ENCODE peak calls at places on chromosomes 12 and 14, in six cellular contexts. L, T, P, W, O and U are unnamed samples.

GRCh38 chr12:120238839-120239445 is 26.6 kb downstream of the PXN start:
- DNase-seq in W (no peak), T (no peak), O (no peak), L (no peak), P (no peak), U (no peak)

GRCh38 chr14:67987596-67987995 is 168.0 kb downstream of the RAD51B start:
- DNase-seq in P (no peak), O (no peak), L (no peak), W (peak; percentile 61), T (no peak), U (no peak)

GRCh38 chr14:54501423-54501822 is 8.3 kb upstream of the CGRRF1 start:
- DNase-seq in P (no peak), T (no peak), L (no peak), O (no peak), W (no peak), U (no peak)

GRCh38 chr12:120417917-120418316 is 20.0 kb upstream of the COX6A1 start:
- DNase-seq in L (no peak), W (no peak), T (no peak), O (no peak), P (no peak), U (no peak)

GRCh38 chr14:71403673-71404072 is 496.4 kb downstream of the PCNX1 start:
- DNase-seq in W (peak; percentile 23), O (peak; percentile 10), L (peak; percentile 20), T (no peak), P (no peak), U (peak; percentile 56)

GRCh38 chr12:28446031-28446430 is 255.8 kb downstream of the CCDC91 start:
- DNase-seq in T (no peak), P (no peak), L (no peak), O (no peak), W (no peak), U (no peak)

GRCh38 chr12:120903382-120903817 is 758 bp downstream of the SPPL3 start:
- DNase-seq in P (peak; percentile 78), O (peak; percentile 61), L (peak; percentile 40), W (peak; percentile 75), T (peak; percentile 68), U (peak; percentile 71)

GRCh38 chr12:25518512-25518911 is 34.6 kb downstream of the LMNTD1 start:
- DNase-seq in L (no peak), T (no peak), O (no peak), W (peak; percentile 92), P (no peak), U (no peak)

GRCh38 chr12:109962388-109962787 is 33.8 kb downstream of the GIT2 start:
- DNase-seq in O (no peak), T (no peak), W (no peak), L (no peak), P (no peak), U (no peak)

GRCh38 chr12:64673490-64674169 is 63.3 kb downstream of the RASSF3 start:
- DNase-seq in O (no peak), T (no peak), W (no peak), L (no peak), P (no peak), U (peak; percentile 38)

GRCh38 chr14:35258420-35258819 is 33.8 kb upstream of the PSMA6 start:
- DNase-seq in T (no peak), O (no peak), W (no peak), L (no peak), P (no peak), U (no peak)

GRCh38 chr12:6089041-6089823 is 35.2 kb downstream of the VWF start:
- DNase-seq in W (peak; percentile 91), O (peak; percentile 39), T (peak; percentile 17), P (no peak), L (peak; percentile 22), U (no peak)

GRCh38 chr14:72555609-72556000 is 338.3 kb downstream of the DPF3 start:
- DNase-seq in P (no peak), T (no peak), O (no peak), W (no peak), L (no peak), U (no peak)

GRCh38 chr14:104393199-104393897 is 186.2 kb upstream of the C14orf180 start:
- DNase-seq in W (no peak), L (no peak), T (no peak), P (peak; percentile 40), O (no peak), U (no peak)

GRCh38 chr12:5548152-5548933 is 116.4 kb downstream of the NTF3 start:
- DNase-seq in T (no peak), P (no peak), L (no peak), O (no peak), W (no peak), U (no peak)

GRCh38 chr14:41285193-41285748 is 321.4 kb upstream of the LRFN5 start:
- DNase-seq in P (no peak), W (peak; percentile 7), L (peak; percentile 5), O (peak; percentile 34), T (peak; percentile 21), U (peak; percentile 12)

GRCh38 chr14:100892496-100893227 is 10.9 kb downstream of the RTL1 start:
- DNase-seq in T (no peak), W (no peak), L (no peak), O (no peak), P (peak; percentile 10), U (no peak)

GRCh38 chr12:104458645-104459555 is 2.2 kb downstream of the CHST11 start:
- DNase-seq in T (peak; percentile 39), L (no peak), O (peak; percentile 29), W (peak; percentile 25), P (peak; percentile 69), U (no peak)

GRCh38 chr12:42524716-42525115 is 64.8 kb downstream of the PRICKLE1 start:
- DNase-seq in L (no peak), O (no peak), T (no peak), W (no peak), P (no peak), U (no peak)

GRCh38 chr12:27061317-27061716 is 21.1 kb downstream of the C12orf71 start:
- DNase-seq in L (no peak), P (no peak), O (no peak), W (no peak), T (no peak), U (no peak)

GRCh38 chr14:81464253-81465001 is 64.3 kb upstream of the STON2 start:
- DNase-seq in P (no peak), T (peak; percentile 41), L (peak; percentile 63), W (peak; percentile 45), O (peak; percentile 53), U (peak; percentile 81)

GRCh38 chr14:101194356-101195308 is 291.1 kb upstream of the RTL1 start:
- DNase-seq in L (no peak), T (no peak), P (no peak), W (no peak), O (peak; percentile 19), U (no peak)

GRCh38 chr14:23664207-23664885 is 28.2 kb downstream of the DHRS2 start:
- DNase-seq in T (no peak), W (no peak), O (no peak), L (no peak), P (no peak), U (no peak)

GRCh38 chr12:34249271-34249670 is 227.0 kb downstream of the ALG10 start:
- DNase-seq in T (no peak), O (no peak), P (no peak), L (no peak), W (no peak), U (no peak)
- H3K9me3 ChIP-seq in T (no peaks in the 10 kb centered on the region), O (no peaks in the 10 kb centered on the region), P (no peaks in the 10 kb centered on the region), L (no peaks in the 10 kb centered on the region), W (peaks cover 14% of the 10 kb centered on the region), U (no peaks in the 10 kb centered on the region)

DNA sequence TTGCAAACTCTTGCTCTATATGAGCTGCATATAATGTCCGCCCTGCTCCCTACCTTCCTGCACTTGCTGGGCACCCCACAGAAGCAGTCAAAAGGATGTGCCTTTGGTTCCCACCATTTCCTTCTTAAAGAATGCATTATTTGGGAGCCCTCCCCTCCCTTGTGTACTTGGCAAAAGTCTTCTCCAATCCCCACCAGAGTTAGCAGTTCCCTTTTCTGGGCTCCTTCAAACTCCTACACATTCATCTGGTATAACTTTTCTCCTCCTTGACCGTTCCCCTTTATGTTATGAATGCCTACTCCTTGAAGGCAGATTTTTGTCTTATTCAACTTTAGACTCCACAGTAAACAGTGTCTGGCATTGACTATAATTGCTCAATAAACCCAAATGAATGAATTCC is 27.8 kb downstream of the AREL1 start:
- DNase-seq in W (no peak), T (no peak), O (no peak), L (no peak), P (no peak), U (peak; percentile 17)
- H3K9me3 ChIP-seq in W (no peaks in the 10 kb centered on the region), T (no peaks in the 10 kb centered on the region), O (no peaks in the 10 kb centered on the region), L (no peaks in the 10 kb centered on the region), P (no peaks in the 10 kb centered on the region), U (no peaks in the 10 kb centered on the region)

GRCh38 chr14:37591941-37592287 is 3.1 kb downstream of the FOXA1 start:
- DNase-seq in L (peak; percentile 77), T (no peak), W (no peak), O (no peak), P (no peak), U (no peak)
- H3K9me3 ChIP-seq in L (no peaks in the 10 kb centered on the region), T (no peaks in the 10 kb centered on the region), W (no peaks in the 10 kb centered on the region), O (no peaks in the 10 kb centered on the region), P (peaks cover 3% of the 10 kb centered on the region), U (peaks cover 4% of the 10 kb centered on the region)

GRCh38 chr12:38160318-38161122 is 156.1 kb upstream of the ALG10B start:
- DNase-seq in P (no peak), T (no peak), L (no peak), W (no peak), O (no peak), U (no peak)

GRCh38 chr12:38161123-38162000 is 155.2 kb upstream of the ALG10B start:
- DNase-seq in L (no peak), T (no peak), P (no peak), W (no peak), O (no peak), U (no peak)

GRCh38 chr12:38162708-38163441 is 153.7 kb upstream of the ALG10B start:
- DNase-seq in W (no peak), O (no peak), L (no peak), T (no peak), P (no peak), U (no peak)

GRCh38 chr12:38163442-38163801 is 153.2 kb upstream of the ALG10B start:
- DNase-seq in O (no peak), W (no peak), T (no peak), L (no peak), P (no peak), U (no peak)

DNA sequence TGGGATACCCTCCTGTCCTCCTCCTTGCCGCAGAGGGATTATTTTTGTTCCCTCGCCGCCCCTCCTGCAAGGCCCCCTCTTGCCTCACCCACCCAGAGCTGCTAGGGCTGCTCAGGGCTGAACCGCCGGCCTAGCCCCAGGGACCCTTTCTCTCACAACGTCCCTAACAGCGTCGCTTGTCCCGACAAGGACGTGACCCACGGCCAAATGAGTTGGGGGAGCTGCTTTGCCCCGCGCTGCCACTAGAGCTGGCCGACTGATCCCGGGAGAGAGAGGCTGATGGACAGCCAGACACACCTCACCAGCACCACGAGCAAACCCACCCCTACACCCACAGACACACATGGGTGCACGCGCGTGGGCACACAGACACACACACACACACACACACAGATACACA is 154.6 kb upstream of the ALG10B start:
- DNase-seq in L (no peak), T (no peak), P (no peak), W (no peak), O (no peak), U (no peak)
- H3K9me3 ChIP-seq in L (no peaks in the 10 kb centered on the region), T (no peaks in the 10 kb centered on the region), P (no peaks in the 10 kb centered on the region), W (no peaks in the 10 kb centered on the region), O (no peaks in the 10 kb centered on the region), U (no peaks in the 10 kb centered on the region)

GRCh38 chr14:19906665-19907064 is 13.7 kb upstream of the OR4K5 start:
- DNase-seq in P (no peak), L (no peak), T (no peak), W (no peak), O (no peak), U (no peak)

GRCh38 chr14:19911114-19911513 is 9.3 kb upstream of the OR4K5 start:
- DNase-seq in P (no peak), O (no peak), L (no peak), T (no peak), W (no peak), U (no peak)
- H3K9me3 ChIP-seq in P (no peaks in the 10 kb centered on the region), O (no peaks in the 10 kb centered on the region), L (no peaks in the 10 kb centered on the region), T (no peaks in the 10 kb centered on the region), W (peaks cover 12% of the 10 kb centered on the region), U (no peaks in the 10 kb centered on the region)